ENCODE peak calls at places on chromosome 3, in eight cellular contexts. B is spleen, P is bronchial epithelial cell, U is breast epithelium, X is DND-41, D is transverse colon, W is BJ, R is psoas muscle. A is an unnamed sample.

GRCh38 chr3:123385072-123385471 is 63.8 kb downstream of the ADCY5 start:
- DNase-seq in B (peak), P (no peak), U (peak), X (no peak), D (peak), W (no peak), R (no peak), A (no peak)

GRCh38 chr3:173045770-173046382 is 95.2 kb downstream of the SPATA16 start:
- DNase-seq in B (no peak), P (peak), U (no peak), X (no peak), D (no peak), W (no peak), R (no peak), A (no peak)

GRCh38 chr3:28349397-28350000 is 875 bp upstream of the AZI2 start:
- DNase-seq in B (no peak), P (peak), U (no peak), X (no peak), D (no peak), W (no peak), R (no peak), A (no peak)

GRCh38 chr3:13077431-13078157 is 4.4 kb upstream of the IQSEC1 start:
- DNase-seq in B (no peak), P (no peak), U (no peak), X (peak), D (no peak), W (no peak), R (peak), A (peak)

GRCh38 chr3:138673641-138674040 is 65.1 kb downstream of the FAIM start:
- DNase-seq in B (no peak), P (peak), U (no peak), X (no peak), D (no peak), W (no peak), R (no peak), A (no peak)

GRCh38 chr3:152270145-152270870 is 1.6 kb downstream of the MBNL1 start:
- DNase-seq in B (no peak), P (peak), U (no peak), X (peak), D (no peak), W (no peak), R (peak), A (no peak)

GRCh38 chr3:115581347-115582135 is 41.8 kb upstream of the GAP43 start:
- DNase-seq in B (no peak), P (peak), U (no peak), X (no peak), D (no peak), W (no peak), R (peak), A (no peak)

GRCh38 chr3:48609088-48610005 is at the start of gene UQCRC1:
- DNase-seq in B (peak), P (peak), U (peak), X (peak), D (peak), W (peak), R (peak), A (peak)

GRCh38 chr3:130935761-130936160 is 41.9 kb downstream of the ATP2C1 start:
- DNase-seq in B (no peak), P (peak), U (no peak), X (no peak), D (no peak), W (no peak), R (no peak), A (no peak)

GRCh38 chr3:194327414-194328079 is 23.6 kb downstream of the CPN2 start:
- DNase-seq in B (no peak), P (no peak), U (no peak), X (no peak), D (no peak), W (no peak), R (no peak), A (no peak)

GRCh38 chr3:56654460-56654859 is 28.6 kb downstream of the TASOR start:
- DNase-seq in B (no peak), P (no peak), U (no peak), X (no peak), D (no peak), W (no peak), R (no peak), A (no peak)

GRCh38 chr3:129022114-129022994 is 21.2 kb downstream of the EFCC1 start:
- DNase-seq in B (peak), P (no peak), U (no peak), X (no peak), D (peak), W (no peak), R (peak), A (no peak)

GRCh38 chr3:41684802-41685740 is 276.8 kb downstream of the ULK4 start:
- DNase-seq in B (no peak), P (no peak), U (no peak), X (no peak), D (no peak), W (no peak), R (no peak), A (no peak)

GRCh38 chr3:43203022-43203421 is 83.3 kb upstream of the SNRK start:
- DNase-seq in B (no peak), P (no peak), U (no peak), X (no peak), D (no peak), W (no peak), R (no peak), A (no peak)

GRCh38 chr3:121477589-121477988 is 68.2 kb downstream of the POLQ start:
- DNase-seq in B (no peak), P (no peak), U (no peak), X (no peak), D (no peak), W (peak), R (no peak), A (no peak)

GRCh38 chr3:55362206-55362960 is 124.7 kb downstream of the WNT5A start:
- DNase-seq in B (no peak), P (peak), U (no peak), X (no peak), D (no peak), W (no peak), R (no peak), A (no peak)

GRCh38 chr3:8658326-8659212 is 14.0 kb upstream of the SSUH2 start:
- DNase-seq in B (peak), P (peak), U (peak), X (no peak), D (peak), W (no peak), R (peak), A (peak)

GRCh38 chr3:192174283-192174682 is 553.1 kb downstream of the FGF12 start:
- DNase-seq in B (no peak), P (no peak), U (no peak), X (no peak), D (no peak), W (no peak), R (no peak), A (no peak)

GRCh38 chr3:113697192-113698090 is 999 bp upstream of the USF3 start:
- DNase-seq in B (peak), P (peak), U (peak), X (peak), D (peak), W (no peak), R (no peak), A (peak)

GRCh38 chr3:104460477-104461406 is 906.0 kb upstream of the ALCAM start:
- DNase-seq in B (no peak), P (peak), U (no peak), X (no peak), D (no peak), W (peak), R (no peak), A (no peak)

GRCh38 chr3:49899815-49900214 is 3.9 kb downstream of the MST1R start:
- DNase-seq in B (no peak), P (no peak), U (no peak), X (peak), D (no peak), W (no peak), R (no peak), A (no peak)

GRCh38 chr3:184240384-184241140 is 8.2 kb downstream of the ALG3 start:
- DNase-seq in B (peak), P (no peak), U (no peak), X (peak), D (no peak), W (no peak), R (no peak), A (no peak)

GRCh38 chr3:71726106-71726505 is 904 bp upstream of the EIF4E3 start:
- DNase-seq in B (no peak), P (no peak), U (no peak), X (peak), D (peak), W (no peak), R (no peak), A (no peak)

GRCh38 chr3:13379191-13379830 is 40.8 kb downstream of the NUP210 start:
- DNase-seq in B (no peak), P (peak), U (no peak), X (no peak), D (no peak), W (peak), R (peak), A (no peak)

GRCh38 chr3:129560931-129561594 is 18.1 kb downstream of the H1-8 start:
- DNase-seq in B (peak), P (no peak), U (peak), X (no peak), D (peak), W (peak), R (peak), A (peak)

GRCh38 chr3:172625404-172625803 is 85.5 kb downstream of the NCEH1 start:
- DNase-seq in B (no peak), P (peak), U (no peak), X (no peak), D (no peak), W (no peak), R (no peak), A (no peak)

GRCh38 chr3:112640333-112640863 is 545 bp downstream of the CCDC80 start:
- DNase-seq in B (no peak), P (peak), U (no peak), X (no peak), D (no peak), W (peak), R (no peak), A (no peak)

GRCh38 chr3:136862611-136862951 is 573 bp downstream of the NCK1 start:
- DNase-seq in B (no peak), P (peak), U (peak), X (peak), D (peak), W (no peak), R (peak), A (peak)

GRCh38 chr3:47161983-47162694 is 1.8 kb downstream of the SETD2 start:
- DNase-seq in B (no peak), P (peak), U (no peak), X (no peak), D (no peak), W (no peak), R (no peak), A (no peak)

GRCh38 chr3:30437172-30437571 is 169.2 kb upstream of the TGFBR2 start:
- DNase-seq in B (no peak), P (peak), U (peak), X (no peak), D (peak), W (no peak), R (peak), A (peak)
- TF ChIP-seq CTCF in B (no peak), P (no peak), U (no peak), X (no peak), D (no peak), W (peak), R (no peak), A (no peak)

DNA sequence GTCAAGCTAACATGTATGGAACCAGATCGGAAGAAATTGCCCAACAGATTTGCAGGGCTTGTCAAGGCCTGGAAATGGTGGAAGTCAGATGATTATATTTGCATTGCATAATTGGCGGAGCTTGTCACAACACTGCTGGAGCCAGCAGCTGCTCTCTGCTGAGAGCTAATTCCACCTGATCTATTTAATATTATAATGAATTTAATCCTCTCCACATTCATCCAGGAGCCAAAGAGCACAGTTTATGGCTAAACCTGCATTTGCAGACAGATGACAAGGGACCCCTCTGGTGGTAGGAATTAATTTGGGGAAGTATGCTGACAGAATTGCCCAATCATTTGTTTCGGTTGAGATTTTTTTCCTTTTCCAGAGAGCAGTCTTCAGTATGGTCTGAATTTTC is 730.2 kb downstream of the TUSC7 start:
- DNase-seq in B (no peak), P (peak), U (no peak), X (no peak), D (no peak), W (no peak), R (no peak), A (no peak)
- TF ChIP-seq CTCF in B (no peak), P (peak), U (peak), X (no peak), D (peak), W (peak), R (peak), A (no peak)

DNA sequence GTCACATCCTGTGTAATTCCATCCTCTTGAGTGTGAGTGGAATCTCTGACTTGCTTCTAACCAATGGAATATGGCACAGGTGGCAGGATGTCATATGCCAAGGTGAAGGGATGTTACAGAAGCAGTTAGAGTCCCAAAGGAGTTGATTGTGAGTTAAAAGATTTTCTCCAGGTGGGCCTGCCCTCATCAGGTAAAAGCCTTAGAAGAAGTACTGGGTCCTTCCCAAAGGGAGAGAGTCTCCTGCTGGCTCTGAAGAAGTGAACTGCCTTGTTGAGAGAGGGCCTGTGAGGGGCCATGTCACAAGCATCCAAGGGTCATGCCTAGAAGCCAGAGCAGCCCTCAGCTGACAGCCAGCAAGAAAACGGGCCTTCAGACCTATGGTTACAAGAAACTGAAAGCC is 13.1 kb downstream of the CMTM7 start:
- DNase-seq in B (no peak), P (no peak), U (no peak), X (no peak), D (no peak), W (no peak), R (no peak), A (no peak)
- TF ChIP-seq CTCF in B (no peak), P (no peak), U (no peak), X (no peak), D (no peak), W (no peak), R (no peak), A (no peak)

DNA sequence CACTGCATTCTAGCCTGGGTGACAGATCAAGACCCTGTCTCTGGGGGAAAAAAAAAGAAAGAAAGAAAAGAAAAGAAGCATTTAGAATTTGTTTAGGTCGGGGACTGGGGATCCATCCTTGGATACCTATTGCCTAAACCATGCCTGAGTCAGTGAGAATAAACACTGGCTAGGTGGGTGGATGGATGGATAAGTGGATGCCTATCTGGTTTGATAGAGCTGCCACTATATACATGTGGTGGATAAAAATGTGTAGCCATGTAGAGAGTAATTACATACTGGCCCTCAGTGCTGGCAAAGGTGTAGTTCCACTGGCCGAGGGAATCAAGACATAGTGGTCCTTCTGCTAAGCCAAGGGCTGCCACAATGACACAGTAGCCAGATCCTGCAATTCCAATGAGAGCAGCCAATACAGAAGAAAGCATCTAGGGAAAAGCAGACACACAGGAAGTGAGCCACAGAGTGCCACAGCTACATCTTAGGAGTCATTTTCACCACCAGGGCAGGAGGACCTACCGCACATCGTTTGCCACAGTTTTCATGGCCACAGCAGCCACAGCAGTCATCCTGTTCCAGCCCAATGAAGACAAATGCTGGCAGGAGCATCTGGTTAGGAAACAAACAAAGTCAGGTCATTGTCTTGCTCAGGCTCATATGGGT is 2.2 kb downstream of the TM4SF1 start:
- DNase-seq in B (no peak), P (peak), U (no peak), X (no peak), D (no peak), W (no peak), R (no peak), A (no peak)
- TF ChIP-seq CTCF in B (no peak), P (no peak), U (peak), X (no peak), D (no peak), W (no peak), R (no peak), A (no peak)

GRCh38 chr3:37609711-37610110 is 252.0 kb upstream of the CTDSPL start:
- DNase-seq in B (no peak), P (no peak), U (no peak), X (no peak), D (no peak), W (no peak), R (no peak), A (no peak)
- TF ChIP-seq CTCF in B (no peak), P (no peak), U (no peak), X (no peak), D (no peak), W (no peak), R (no peak), A (no peak)

DNA sequence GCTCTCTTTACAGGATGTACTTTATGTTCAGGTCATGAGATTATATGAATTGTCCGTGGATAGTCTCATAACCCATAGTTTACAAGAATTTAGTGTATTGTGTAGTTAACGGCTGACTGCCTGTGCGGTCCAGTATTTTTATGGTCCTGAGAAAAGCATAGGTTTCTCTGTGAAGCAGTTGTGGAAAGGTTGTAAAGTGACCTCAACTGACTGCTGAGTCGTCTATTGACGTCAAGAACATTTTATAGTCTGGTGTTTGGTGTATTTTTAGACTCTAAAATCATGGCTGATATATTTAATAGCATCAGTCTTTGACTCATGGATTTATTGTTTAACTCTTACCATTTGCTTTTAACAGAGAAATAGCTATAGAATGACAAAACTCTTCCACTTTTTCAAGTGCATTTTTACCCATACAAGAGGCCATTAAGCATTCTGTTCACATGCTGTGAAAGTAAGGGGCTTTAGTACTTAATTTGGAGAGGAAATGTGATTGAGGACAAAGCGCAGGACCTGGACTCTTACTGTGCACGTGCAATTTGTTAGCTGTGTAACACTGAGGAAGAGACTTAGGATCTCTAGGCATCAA is 240.7 kb downstream of the NFKBIZ start:
- DNase-seq in B (no peak), P (peak), U (no peak), X (no peak), D (peak), W (peak), R (no peak), A (no peak)
- TF ChIP-seq CTCF in B (no peak), P (no peak), U (no peak), X (no peak), D (no peak), W (no peak), R (no peak), A (no peak)

A was measured in gastrocnemius medialis.